ENCODE peak calls at places on chromosomes 1 and 21, in four cellular contexts. M is astrocyte of the spinal cord, L is brain microvascular endothelial cell, E is GM06990. V is an unnamed sample.
A peak's percentile ranks its signal among the peaks of the same experiment; 100 is the strongest.

GRCh38 chr1:47175227-47175934 is 14.5 kb downstream of the PDZK1IP1 start:
- DNase-seq in M (peak; percentile 51), L (peak; percentile 79), E (no peak), V (peak; percentile 42)

GRCh38 chr1:74180490-74180889 is 17.5 kb downstream of the LRRIQ3 start:
- DNase-seq in M (peak; percentile 5), L (peak; percentile 18), E (no peak), V (peak; percentile 10)

GRCh38 chr1:153550827-153551512 is 1.9 kb upstream of the S100A3 start:
- DNase-seq in M (no peak), L (no peak), E (no peak), V (no peak)

GRCh38 chr21:34073749-34074282 is 438 bp downstream of the MRPS6 start:
- DNase-seq in M (no peak), L (no peak), E (peak; percentile 65), V (no peak)

GRCh38 chr1:73813726-73814125 is 384.2 kb downstream of the LRRIQ3 start:
- DNase-seq in M (no peak), L (no peak), E (no peak), V (no peak)

GRCh38 chr1:40887012-40887378 is 24.8 kb upstream of the CITED4 start:
- DNase-seq in M (no peak), L (no peak), E (no peak), V (no peak)

GRCh38 chr1:183079697-183080096 is 56.5 kb downstream of the LAMC1 start:
- DNase-seq in M (no peak), L (no peak), E (no peak), V (no peak)

GRCh38 chr1:181172082-181172481 is 83.6 kb downstream of the IER5 start:
- DNase-seq in M (no peak), L (no peak), E (no peak), V (no peak)

GRCh38 chr1:244628719-244629299 is 24.1 kb upstream of the DESI2 start:
- DNase-seq in M (no peak), L (no peak), E (no peak), V (peak; percentile 6)

GRCh38 chr1:156104861-156105546 is 9.5 kb upstream of the LMNA start:
- DNase-seq in M (no peak), L (no peak), E (no peak), V (peak; percentile 68)

GRCh38 chr1:162159515-162159914 is 90.0 kb downstream of the NOS1AP start:
- DNase-seq in M (no peak), L (no peak), E (no peak), V (no peak)

GRCh38 chr1:202915146-202915545 is 11.9 kb downstream of the KLHL12 start:
- DNase-seq in M (no peak), L (no peak), E (no peak), V (no peak)

GRCh38 chr1:2451744-2452582 is 24.1 kb upstream of the PLCH2 start:
- DNase-seq in M (peak; percentile 81), L (peak; percentile 94), E (no peak), V (peak; percentile 24)

GRCh38 chr1:204705888-204706837 is 20.6 kb upstream of the LRRN2 start:
- DNase-seq in M (no peak), L (no peak), E (no peak), V (no peak)

GRCh38 chr1:7869136-7869905 is 16.5 kb upstream of the UTS2 start:
- DNase-seq in M (peak; percentile 3), L (no peak), E (no peak), V (no peak)

GRCh38 chr1:234980657-234981396 is 147.8 kb downstream of the TOMM20 start:
- DNase-seq in M (peak; percentile 97), L (peak; percentile 96), E (peak; percentile 87), V (peak; percentile 99)

GRCh38 chr1:68223714-68224113 is 8.6 kb downstream of the WLS start:
- DNase-seq in M (no peak), L (no peak), E (no peak), V (no peak)

GRCh38 chr1:167542109-167543032 is 11.2 kb downstream of the CREG1 start:
- DNase-seq in M (no peak), L (no peak), E (no peak), V (no peak)

GRCh38 chr1:25028587-25028909 is 98.5 kb upstream of the RUNX3 start:
- DNase-seq in M (no peak), L (no peak), E (no peak), V (no peak)

GRCh38 chr1:176691251-176692228 is 228.6 kb downstream of the PAPPA2 start:
- DNase-seq in M (peak; percentile 55), L (peak; percentile 9), E (peak; percentile 7), V (peak; percentile 46)

GRCh38 chr21:34023691-34024381 is 49.5 kb upstream of the MRPS6 start:
- DNase-seq in M (no peak), L (no peak), E (no peak), V (no peak)

GRCh38 chr1:222909586-222909985 is 94.7 kb downstream of the DISP1 start:
- DNase-seq in M (no peak), L (peak; percentile 69), E (no peak), V (peak; percentile 68)

DNA sequence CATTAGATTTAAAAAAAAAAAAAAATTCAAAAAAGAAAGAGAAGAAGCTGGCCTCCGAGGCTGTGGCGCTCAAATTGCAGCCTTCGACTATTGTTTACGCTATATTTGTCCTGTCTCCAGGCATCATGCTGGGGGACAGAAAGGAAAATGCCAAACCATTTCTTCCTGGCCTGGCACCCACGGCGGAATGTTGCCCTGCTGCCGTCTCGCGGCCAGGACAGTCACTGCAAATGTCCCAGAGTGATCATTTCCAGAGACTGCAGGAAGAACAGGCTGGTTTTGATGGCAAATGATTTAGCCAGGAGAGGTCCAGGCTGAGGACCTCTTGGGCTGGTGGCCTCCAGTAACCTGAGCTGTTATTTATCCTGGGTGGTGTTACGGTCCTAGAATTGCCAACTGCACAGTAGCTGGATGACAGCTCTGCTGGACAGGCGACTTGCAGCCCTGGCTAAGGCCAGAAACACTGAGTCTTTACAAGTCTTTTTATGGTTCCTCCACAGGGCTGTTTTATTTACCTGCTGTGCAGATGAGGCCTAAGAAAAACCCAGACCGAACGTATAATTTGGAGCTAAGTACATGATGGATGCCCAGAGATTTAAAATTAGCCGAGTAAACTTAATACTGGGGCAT is 30.2 kb upstream of the LRRC38 start:
- DNase-seq in M (peak; percentile 17), L (no peak), E (no peak), V (peak; percentile 11)
- TF ChIP-seq CTCF in M (peak; percentile 40), L (peak; percentile 18), E (peak; percentile 41), V (peak; percentile 52)

GRCh38 chr1:36542962-36543515 is 60.3 kb upstream of the CSF3R start:
- DNase-seq in M (no peak), L (no peak), E (no peak), V (no peak)
- TF ChIP-seq CTCF in M (peak; percentile 22), L (peak; percentile 47), E (peak; percentile 39), V (peak; percentile 39)

GRCh38 chr1:27616441-27616840 is 12.5 kb upstream of the AHDC1 start:
- DNase-seq in M (no peak), L (no peak), E (no peak), V (no peak)
- TF ChIP-seq CTCF in M (peak; percentile 27), L (peak; percentile 48), E (peak; percentile 17), V (peak; percentile 34)

DNA sequence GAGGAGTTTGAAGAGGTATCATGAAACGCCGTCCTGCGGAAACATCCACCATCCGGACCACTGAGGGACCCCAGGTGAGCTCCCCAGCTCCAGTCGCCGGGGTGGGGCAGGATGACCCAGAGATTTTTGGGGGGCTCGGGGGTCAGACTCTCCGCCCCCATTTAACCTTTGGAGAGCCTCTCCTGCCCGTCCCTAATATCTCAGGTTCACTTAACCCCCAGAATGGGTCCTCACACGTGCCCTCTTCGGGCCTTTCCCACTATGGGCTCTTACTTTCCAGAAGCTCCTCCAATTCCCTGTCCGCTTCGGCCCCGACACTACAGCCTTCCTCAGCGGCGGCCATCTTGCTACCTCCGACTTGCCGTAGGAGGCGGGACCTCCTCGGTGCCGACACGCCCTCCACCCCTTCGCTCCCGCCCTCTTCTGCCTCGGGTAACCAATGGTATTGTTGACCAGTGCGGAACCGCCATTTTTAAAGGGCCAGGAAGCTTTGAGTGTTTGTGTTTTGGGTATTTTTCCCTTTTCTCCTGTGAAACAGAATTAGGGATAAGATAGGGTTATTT is at the start of gene PEX19:
- DNase-seq in M (peak; percentile 94), L (peak; percentile 95), E (peak; percentile 92), V (peak; percentile 96)
- TF ChIP-seq CTCF in M (no peak), L (no peak), E (no peak), V (no peak)

DNA sequence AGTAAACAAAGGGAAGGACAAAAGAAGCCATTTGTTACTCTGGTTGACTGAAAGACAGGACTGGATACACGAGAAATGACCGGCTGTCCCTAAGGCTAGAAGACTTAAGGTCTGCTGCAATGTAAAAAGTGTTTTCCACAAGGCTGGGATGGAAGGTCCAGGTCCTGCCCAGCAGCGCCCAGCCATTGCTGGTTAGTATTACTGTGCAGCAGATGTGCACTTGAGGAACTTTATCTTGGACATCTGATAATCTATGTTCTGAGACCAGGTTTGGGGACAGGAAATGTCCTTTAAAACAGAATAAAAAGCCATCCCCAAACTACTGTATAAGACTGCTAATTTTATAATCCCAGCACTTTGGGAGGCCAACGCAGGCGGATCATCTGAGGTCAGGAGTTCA is 42.7 kb downstream of the PARP1 start:
- DNase-seq in M (no peak), L (no peak), E (no peak), V (no peak)
- TF ChIP-seq CTCF in M (no peak), L (no peak), E (no peak), V (no peak)

DNA sequence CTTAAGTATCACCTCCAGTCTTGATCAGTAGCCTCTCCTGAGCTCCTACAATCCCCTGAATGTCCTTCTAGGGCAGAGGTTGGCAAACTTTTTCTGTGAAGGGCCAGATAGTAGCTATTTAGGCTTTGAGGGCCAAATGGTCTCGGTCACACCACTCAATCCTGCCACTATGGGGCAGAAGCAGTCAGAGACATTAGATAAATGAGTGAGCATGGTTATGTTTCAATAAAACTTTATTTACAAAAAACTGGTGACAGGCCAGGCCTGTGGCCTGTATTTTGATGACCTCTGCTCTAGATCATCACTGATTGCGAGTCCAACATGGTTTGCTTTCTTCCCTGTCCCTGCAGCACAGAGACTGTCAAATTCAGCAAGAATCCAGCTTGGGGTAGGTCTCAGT is 36.3 kb downstream of the LRP8 start:
- DNase-seq in M (no peak), L (peak; percentile 7), E (no peak), V (no peak)
- TF ChIP-seq CTCF in M (peak; percentile 14), L (peak; percentile 27), E (peak; percentile 13), V (no peak)

GRCh38 chr1:103525607-103526507 is at the start of gene RNPC3:
- DNase-seq in M (peak; percentile 93), L (peak; percentile 89), E (peak; percentile 85), V (peak; percentile 94)
- TF ChIP-seq CTCF in M (no peak), L (peak; percentile 4), E (peak; percentile 16), V (no peak)

GRCh38 chr1:91527781-91528180 is 27.1 kb downstream of the CDC7 start:
- DNase-seq in M (no peak), L (no peak), E (no peak), V (no peak)

GRCh38 chr1:91535441-91535840 is 34.8 kb downstream of the CDC7 start:
- DNase-seq in M (no peak), L (no peak), E (no peak), V (no peak)

GRCh38 chr1:91533625-91534024 is 33.0 kb downstream of the CDC7 start:
- DNase-seq in M (no peak), L (no peak), E (no peak), V (no peak)

GRCh38 chr1:91526496-91526895 is 25.8 kb downstream of the CDC7 start:
- DNase-seq in M (no peak), L (no peak), E (no peak), V (peak; percentile 95)

DNA sequence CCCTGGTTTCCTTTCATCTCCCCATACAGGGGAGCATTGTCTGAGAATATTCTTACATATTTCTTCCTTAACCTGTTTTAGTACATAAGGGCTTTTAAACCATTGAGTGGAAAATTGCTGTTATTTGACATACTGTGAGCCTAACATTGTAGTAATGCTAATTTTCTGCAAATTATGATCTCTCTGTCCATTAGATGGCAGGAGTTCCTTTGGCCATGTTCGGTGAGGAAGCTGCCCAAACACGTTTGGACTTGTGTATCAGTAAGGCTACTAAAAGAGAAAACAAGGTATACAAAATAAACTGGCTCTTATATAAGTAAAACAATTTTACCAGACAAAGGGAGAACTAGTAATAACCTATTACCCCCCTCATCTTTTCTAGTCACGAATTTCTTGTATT is 29.2 kb downstream of the CDC7 start:
- DNase-seq in M (peak; percentile 33), L (peak; percentile 35), E (no peak), V (peak; percentile 66)
- TF ChIP-seq CTCF in M (peak; percentile 3), L (peak; percentile 58), E (peak; percentile 27), V (peak; percentile 58)